ENCODE peak calls at places on chromosomes 6 and 20, in seven cellular contexts. E, P, F, R, I, W and L are unnamed samples.

GRCh38 chr6:108684809-108685329 is 124.2 kb downstream of the FOXO3 start:
- DNase-seq in E (no peak), P (peak), F (no peak), R (no peak), I (peak), W (peak), L (no peak)

GRCh38 chr20:41094656-41095055 is 42.7 kb upstream of the PLCG1 start:
- DNase-seq in E (no peak), P (no peak), F (no peak), R (no peak), I (no peak), W (no peak), L (no peak)

GRCh38 chr6:104606361-104606760 is 253.4 kb downstream of the HACE1 start:
- DNase-seq in E (no peak), P (no peak), F (no peak), R (peak), I (no peak), W (peak), L (no peak)

GRCh38 chr6:110355727-110356126 is 2.4 kb downstream of the METTL24 start:
- DNase-seq in E (no peak), P (no peak), F (no peak), R (peak), I (no peak), W (no peak), L (no peak)

GRCh38 chr6:33126101-33126714 is 50.4 kb downstream of the HLA-DPB1 start:
- DNase-seq in E (peak), P (no peak), F (peak), R (peak), I (peak), W (peak), L (peak)

GRCh38 chr6:149247385-149247763 is 70.1 kb upstream of the TAB2 start:
- DNase-seq in E (no peak), P (no peak), F (no peak), R (no peak), I (no peak), W (no peak), L (no peak)

GRCh38 chr6:137237413-137238170 is 18.4 kb upstream of the IFNGR1 start:
- DNase-seq in E (no peak), P (no peak), F (no peak), R (no peak), I (no peak), W (peak), L (no peak)

GRCh38 chr6:2993755-2994317 is 5.9 kb upstream of the NQO2 start:
- DNase-seq in E (no peak), P (no peak), F (no peak), R (no peak), I (no peak), W (peak), L (no peak)

GRCh38 chr20:13418263-13419229 is 197.5 kb downstream of the ISM1 start:
- DNase-seq in E (no peak), P (no peak), F (no peak), R (no peak), I (no peak), W (no peak), L (no peak)

GRCh38 chr6:137794510-137795200 is 72.4 kb upstream of the TNFAIP3 start:
- DNase-seq in E (no peak), P (no peak), F (no peak), R (no peak), I (no peak), W (no peak), L (no peak)

GRCh38 chr20:50913976-50914375 is 17.3 kb downstream of the ADNP start:
- DNase-seq in E (no peak), P (no peak), F (no peak), R (no peak), I (no peak), W (peak), L (no peak)